ENCODE peak calls at places on chromosomes 7 and 10, in four cellular contexts. One of them, this sample, is unnamed.
A peak's percentile ranks its signal among the peaks of the same experiment; 100 is the strongest.

GRCh38 chr7:20290505-20291111 is 40.1 kb upstream of the ITGB8 start:
- DNase-seq in A549: no peak
- DNase-seq in T1000: no peak
- DNase-seq in T-cell: no peak
- DNase-seq in this sample: no peak

GRCh38 chr10:101080933-101081546 is 19.3 kb downstream of the KAZALD1 start:
- DNase-seq in A549: no peak
- DNase-seq in T1000: no peak
- DNase-seq in T-cell: no peak
- DNase-seq in this sample: no peak

GRCh38 chr7:87344446-87344845 is 1.0 kb upstream of the CROT start:
- DNase-seq in T1000: no peak
- DNase-seq in A549: no peak
- DNase-seq in T-cell: no peak
- DNase-seq in this sample: no peak

GRCh38 chr7:12949060-12950045 is 261.9 kb downstream of the ARL4A start:
- DNase-seq in T1000: no peak
- DNase-seq in T-cell: no peak
- DNase-seq in A549: no peak
- DNase-seq in this sample: no peak

GRCh38 chr7:43249808-43250145 is 137.3 kb downstream of the HECW1 start:
- DNase-seq in T-cell: no peak
- DNase-seq in A549: no peak
- DNase-seq in T1000: no peak
- DNase-seq in this sample: no peak

GRCh38 chr10:125057158-125058001 is 103.0 kb downstream of the CTBP2 start:
- DNase-seq in T1000: no peak
- DNase-seq in A549: no peak
- DNase-seq in T-cell: no peak
- DNase-seq in this sample: peak; percentile 49

GRCh38 chr10:20817646-20818045 is 79.5 kb downstream of the NEBL start:
- DNase-seq in A549: no peak
- DNase-seq in T-cell: no peak
- DNase-seq in T1000: no peak
- DNase-seq in this sample: no peak

GRCh38 chr7:94683066-94683465 is 27.1 kb upstream of the SGCE start:
- DNase-seq in T1000: no peak
- DNase-seq in A549: no peak
- DNase-seq in T-cell: no peak
- DNase-seq in this sample: no peak

GRCh38 chr10:132906836-132907235 is 35.5 kb downstream of the CFAP46 start:
- DNase-seq in A549: no peak
- DNase-seq in T-cell: no peak
- DNase-seq in T1000: no peak
- DNase-seq in this sample: no peak

GRCh38 chr7:82443801-82444219 is 233 bp upstream of the CACNA2D1 start:
- DNase-seq in T-cell: no peak
- DNase-seq in A549: peak; percentile 84
- DNase-seq in T1000: peak; percentile 63
- DNase-seq in this sample: peak; percentile 34

GRCh38 chr10:97207756-97208346 is 22.1 kb upstream of the SLIT1 start:
- DNase-seq in T-cell: no peak
- DNase-seq in A549: no peak
- DNase-seq in T1000: no peak
- DNase-seq in this sample: no peak

GRCh38 chr10:96513686-96514551 is at the start of gene TLL2:
- DNase-seq in T1000: peak; percentile 95
- DNase-seq in T-cell: peak; percentile 26
- DNase-seq in A549: peak; percentile 85
- DNase-seq in this sample: peak; percentile 94

GRCh38 chr7:34096135-34096775 is 190.9 kb downstream of the BMPER start:
- DNase-seq in T1000: no peak
- DNase-seq in T-cell: no peak
- DNase-seq in A549: no peak
- DNase-seq in this sample: no peak

GRCh38 chr10:44955408-44956070 is 4.1 kb upstream of the RASSF4 start:
- DNase-seq in A549: no peak
- DNase-seq in T-cell: no peak
- DNase-seq in T1000: no peak
- DNase-seq in this sample: no peak

GRCh38 chr7:104267701-104268368 is 60.0 kb upstream of the ORC5 start:
- DNase-seq in T-cell: no peak
- DNase-seq in T1000: no peak
- DNase-seq in A549: peak; percentile 12
- DNase-seq in this sample: no peak

GRCh38 chr7:17952387-17952786 is 12.1 kb upstream of the SNX13 start:
- DNase-seq in T-cell: no peak
- DNase-seq in T1000: no peak
- DNase-seq in A549: no peak
- DNase-seq in this sample: no peak